ENCODE peak calls at places on chromosomes 2 and 18, in seven cellular contexts. A, V, L, M, F, Z and Q are unnamed samples.

GRCh38 chr18:63707816-63708215 is 5.1 kb downstream of the SERPINB11 start:
- DNase-seq in A (no peak), V (no peak), L (no peak), M (no peak), F (no peak), Z (no peak), Q (no peak)

GRCh38 chr18:36099311-36099710 is 29.8 kb downstream of the SLC39A6 start:
- DNase-seq in A (no peak), V (no peak), L (no peak), M (no peak), F (no peak), Z (no peak), Q (no peak)

GRCh38 chr2:80050246-80050645 is 254.3 kb downstream of the LRRTM1 start:
- DNase-seq in A (no peak), V (no peak), L (no peak), M (no peak), F (no peak), Z (no peak), Q (no peak)

GRCh38 chr2:174246944-174247381 is 1.4 kb downstream of the OLA1 start:
- DNase-seq in A (no peak), V (peak; percentile 65), L (no peak), M (peak; percentile 23), F (no peak), Z (no peak), Q (no peak)

GRCh38 chr2:217990389-217990788 is 12.4 kb downstream of the TNS1 start:
- DNase-seq in A (no peak), V (no peak), L (no peak), M (no peak), F (no peak), Z (no peak), Q (no peak)

GRCh38 chr2:144645055-144645778 is 125.3 kb upstream of the ZEB2 start:
- DNase-seq in A (no peak), V (no peak), L (no peak), M (no peak), F (no peak), Z (no peak), Q (no peak)

GRCh38 chr2:37665622-37666362 is 5.7 kb downstream of the CDC42EP3 start:
- DNase-seq in A (no peak), V (no peak), L (no peak), M (no peak), F (no peak), Z (no peak), Q (no peak)

GRCh38 chr2:102103992-102104871 is 38.3 kb upstream of the IL1R1 start:
- DNase-seq in A (no peak), V (peak; percentile 60), L (peak; percentile 74), M (peak; percentile 85), F (peak; percentile 34), Z (no peak), Q (peak; percentile 61)

GRCh38 chr2:109030870-109031480 is 42.0 kb upstream of the EDAR start:
- DNase-seq in A (no peak), V (no peak), L (no peak), M (no peak), F (no peak), Z (no peak), Q (no peak)

GRCh38 chr2:235048549-235048948 is 96.7 kb downstream of the SH3BP4 start:
- DNase-seq in A (no peak), V (no peak), L (peak; percentile 14), M (peak; percentile 67), F (no peak), Z (no peak), Q (no peak)

GRCh38 chr2:62768615-62769014 is 63.1 kb downstream of the EHBP1 start:
- DNase-seq in A (no peak), V (no peak), L (no peak), M (no peak), F (no peak), Z (no peak), Q (no peak)

GRCh38 chr2:121721926-121722325 is 14.7 kb downstream of the NIFK start:
- DNase-seq in A (no peak), V (peak; percentile 90), L (peak; percentile 44), M (no peak), F (no peak), Z (no peak), Q (no peak)

GRCh38 chr18:62152844-62153243 is 34.0 kb downstream of the PIGN start:
- DNase-seq in A (no peak), V (no peak), L (no peak), M (no peak), F (no peak), Z (no peak), Q (no peak)

GRCh38 chr2:233209117-233209977 is 42.1 kb upstream of the ATG16L1 start:
- DNase-seq in A (peak; percentile 84), V (no peak), L (no peak), M (no peak), F (no peak), Z (peak; percentile 16), Q (no peak)

GRCh38 chr18:74283646-74284045 is 8.1 kb downstream of the CYB5A start:
- DNase-seq in A (no peak), V (no peak), L (no peak), M (no peak), F (peak; percentile 1), Z (no peak), Q (no peak)

GRCh38 chr18:56065101-56065500 is 477.1 kb upstream of the TCF4 start:
- DNase-seq in A (no peak), V (no peak), L (no peak), M (no peak), F (no peak), Z (no peak), Q (no peak)

GRCh38 chr2:38622210-38622609 is 19.5 kb upstream of the HNRNPLL start:
- DNase-seq in A (no peak), V (no peak), L (no peak), M (no peak), F (no peak), Z (no peak), Q (no peak)

GRCh38 chr18:49572935-49573334 is 11.1 kb downstream of the LIPG start:
- DNase-seq in A (peak; percentile 61), V (no peak), L (no peak), M (no peak), F (no peak), Z (no peak), Q (no peak)

GRCh38 chr2:233418761-233419625 is 64.7 kb downstream of the DGKD start:
- DNase-seq in A (peak; percentile 54), V (no peak), L (peak; percentile 73), M (peak; percentile 71), F (peak; percentile 67), Z (peak; percentile 37), Q (peak; percentile 25)

GRCh38 chr2:113248997-113249770 is 29.5 kb downstream of the PAX8 start:
- DNase-seq in A (peak; percentile 88), V (peak; percentile 74), L (peak; percentile 81), M (peak; percentile 81), F (peak; percentile 85), Z (peak; percentile 51), Q (peak; percentile 71)

GRCh38 chr18:63155169-63155852 is 164.3 kb downstream of the BCL2 start:
- DNase-seq in A (peak; percentile 85), V (peak; percentile 35), L (peak; percentile 86), M (peak; percentile 69), F (peak; percentile 62), Z (peak; percentile 62), Q (peak; percentile 91)

GRCh38 chr2:181581534-181581933 is 75.4 kb downstream of the CERKL start:
- DNase-seq in A (no peak), V (no peak), L (no peak), M (no peak), F (no peak), Z (no peak), Q (no peak)

GRCh38 chr2:189144700-189145211 is 34.8 kb downstream of the COL5A2 start:
- DNase-seq in A (no peak), V (no peak), L (no peak), M (no peak), F (no peak), Z (no peak), Q (no peak)

GRCh38 chr2:217184242-217184641 is 324.4 kb upstream of the TNP1 start:
- DNase-seq in A (no peak), V (no peak), L (no peak), M (no peak), F (no peak), Z (no peak), Q (no peak)